ENCODE peak calls at places on chromosomes 16 and 17, in nine cellular contexts. V is T-helper 1 cell, Q is SK-MEL-5, W is testis, U is posterior vena cava, I is GM03348, H is naive B cell, X is fibroblast of pulmonary artery, O is GM10248. B is an unnamed sample.

GRCh38 chr16:19282101-19282500 is 3.4 kb upstream of the CLEC19A start:
- DNase-seq in V (no peak), Q (no peak), W (no peak), U (no peak), I (no peak), H (no peak), X (no peak), O (no peak), B (no peak)

GRCh38 chr16:275786-276232 is at the start of gene RGS11:
- DNase-seq in V (no peak), Q (no peak), W (no peak), U (no peak), I (peak), H (no peak), X (no peak), O (no peak), B (no peak)

GRCh38 chr17:65841116-65841515 is 279.7 kb upstream of the AXIN2 start:
- DNase-seq in V (no peak), Q (no peak), W (no peak), U (no peak), I (no peak), H (no peak), X (no peak), O (no peak), B (no peak)

GRCh38 chr17:29443041-29443440 is 52.9 kb downstream of the TAOK1 start:
- DNase-seq in V (no peak), Q (peak), W (no peak), U (no peak), I (no peak), H (no peak), X (no peak), O (no peak), B (no peak)

GRCh38 chr16:72371307-72372081 is 199.5 kb upstream of the PMFBP1 start:
- DNase-seq in V (no peak), Q (no peak), W (no peak), U (no peak), I (peak), H (no peak), X (peak), O (no peak), B (no peak)

GRCh38 chr16:81641403-81642106 is 137.5 kb upstream of the PLCG2 start:
- DNase-seq in V (no peak), Q (no peak), W (no peak), U (no peak), I (no peak), H (no peak), X (no peak), O (no peak), B (no peak)

GRCh38 chr17:64992325-64992802 is 64.2 kb downstream of the GNA13 start:
- DNase-seq in V (no peak), Q (peak), W (no peak), U (no peak), I (no peak), H (no peak), X (no peak), O (no peak), B (no peak)

GRCh38 chr17:50200447-50201225 is 795 bp downstream of the COL1A1 start:
- DNase-seq in V (peak), Q (peak), W (peak), U (peak), I (peak), H (peak), X (peak), O (peak), B (peak)

GRCh38 chr17:41894791-41895331 is 23.9 kb downstream of the ACLY start:
- DNase-seq in V (no peak), Q (no peak), W (no peak), U (no peak), I (peak), H (no peak), X (peak), O (no peak), B (peak)

GRCh38 chr17:77323413-77324171 is 182.8 kb downstream of the SEC14L1 start:
- DNase-seq in V (no peak), Q (peak), W (no peak), U (peak), I (no peak), H (peak), X (peak), O (no peak), B (no peak)

GRCh38 chr16:54286067-54286329 is 589 bp downstream of the IRX3 start:
- DNase-seq in V (no peak), Q (no peak), W (no peak), U (no peak), I (no peak), H (no peak), X (no peak), O (peak), B (no peak)

GRCh38 chr17:71709271-71709670 is 411.5 kb upstream of the SOX9 start:
- DNase-seq in V (no peak), Q (no peak), W (no peak), U (no peak), I (peak), H (no peak), X (no peak), O (no peak), B (no peak)

GRCh38 chr17:65885484-65885883 is 306.4 kb downstream of the CEP112 start:
- DNase-seq in V (no peak), Q (no peak), W (no peak), U (no peak), I (peak), H (no peak), X (no peak), O (no peak), B (no peak)

GRCh38 chr17:27315322-27315721 is 21.4 kb downstream of the WSB1 start:
- DNase-seq in V (no peak), Q (peak), W (peak), U (peak), I (peak), H (no peak), X (peak), O (no peak), B (peak)

GRCh38 chr17:7440113-7440822 is 956 bp downstream of the FGF11 start:
- DNase-seq in V (no peak), Q (no peak), W (peak), U (no peak), I (peak), H (no peak), X (no peak), O (peak), B (peak)

GRCh38 chr17:13031718-13032350 is 14.0 kb upstream of the ELAC2 start:
- DNase-seq in V (peak), Q (peak), W (peak), U (no peak), I (peak), H (peak), X (peak), O (peak), B (peak)

GRCh38 chr17:43943769-43944418 is 1.6 kb upstream of the PPY start:
- DNase-seq in V (peak), Q (peak), W (peak), U (peak), I (peak), H (peak), X (peak), O (peak), B (peak)

GRCh38 chr17:489758-490329 is 137.2 kb upstream of the RPH3AL start:
- DNase-seq in V (peak), Q (peak), W (peak), U (peak), I (peak), H (peak), X (peak), O (peak), B (peak)

B was measured in A673.